ENCODE peak calls at places on chromosomes 5 and 9, in four cellular contexts. R is fibroblast of lung, E is astrocyte, Q is A673. I is an unnamed sample.
A peak's percentile ranks its signal among the peaks of the same experiment; 100 is the strongest.

GRCh38 chr5:151751091-151751490 is 7.3 kb downstream of the ATOX1 start:
- DNase-seq in E (no peak), R (no peak), Q (no peak), I (no peak)

GRCh38 chr5:181173420-181174342 is 26.3 kb downstream of the OR2V2 start:
- DNase-seq in Q (peak; percentile 56), E (peak; percentile 60), R (peak; percentile 80), I (peak; percentile 72)

GRCh38 chr9:76773051-76773450 is 8.8 kb downstream of the PCA3 start:
- DNase-seq in E (peak; percentile 61), R (peak; percentile 65), Q (peak; percentile 42), I (no peak)

GRCh38 chr9:136482046-136482792 is 621 bp downstream of the SEC16A start:
- DNase-seq in E (no peak), R (peak; percentile 31), Q (peak; percentile 32), I (peak; percentile 61)

GRCh38 chr5:41636605-41637004 is 126.2 kb upstream of the PLCXD3 start:
- DNase-seq in Q (peak; percentile 63), R (peak; percentile 7), E (no peak), I (no peak)

GRCh38 chr5:133783481-133783880 is 171.1 kb upstream of the FSTL4 start:
- DNase-seq in E (peak; percentile 8), R (peak; percentile 27), Q (no peak), I (no peak)

GRCh38 chr9:124270504-124271335 is 13.0 kb downstream of the NEK6 start:
- DNase-seq in R (no peak), E (no peak), Q (no peak), I (no peak)

GRCh38 chr9:123225995-123226394 is 42.4 kb downstream of the STRBP start:
- DNase-seq in Q (no peak), E (peak; percentile 49), R (peak; percentile 59), I (peak; percentile 66)

GRCh38 chr9:100583019-100583802 is 5.3 kb downstream of the CAVIN4 start:
- DNase-seq in E (no peak), Q (no peak), R (no peak), I (no peak)

GRCh38 chr9:109403116-109403515 is 82.3 kb upstream of the EPB41L4B start:
- DNase-seq in R (no peak), E (no peak), Q (no peak), I (no peak)

GRCh38 chr5:148186248-148187003 is 16.4 kb upstream of the SPINK6 start:
- DNase-seq in E (peak; percentile 81), Q (no peak), R (peak; percentile 83), I (peak; percentile 67)

GRCh38 chr5:134851307-134851923 is 5.6 kb downstream of the C5orf24 start:
- DNase-seq in E (peak; percentile 18), Q (peak; percentile 70), R (peak; percentile 35), I (peak; percentile 49)

GRCh38 chr5:147560982-147561381 is 51.1 kb upstream of the DPYSL3 start:
- DNase-seq in R (peak; percentile 32), E (peak; percentile 17), Q (peak; percentile 75), I (no peak)

GRCh38 chr5:67693956-67694564 is 497.5 kb upstream of the CD180 start:
- DNase-seq in R (peak; percentile 44), E (peak; percentile 31), Q (no peak), I (no peak)

GRCh38 chr9:110650261-110650660 is 18.3 kb upstream of the MUSK start:
- DNase-seq in R (peak; percentile 88), E (peak; percentile 84), Q (no peak), I (no peak)

GRCh38 chr9:107647611-107648010 is 158.0 kb upstream of the KLF4 start:
- DNase-seq in R (no peak), E (no peak), Q (no peak), I (no peak)

GRCh38 chr5:39177629-39177959 is 41.8 kb downstream of the FYB1 start:
- DNase-seq in R (no peak), E (no peak), Q (no peak), I (no peak)

GRCh38 chr5:135318924-135319323 is 80.1 kb downstream of the MACROH2A1 start:
- DNase-seq in R (no peak), Q (no peak), E (no peak), I (no peak)

GRCh38 chr5:127572930-127573329 is 55.5 kb downstream of the PRRC1 start:
- DNase-seq in R (no peak), Q (peak; percentile 18), E (no peak), I (no peak)

GRCh38 chr9:89185980-89186379 is 7.4 kb upstream of the SHC3 start:
- DNase-seq in Q (peak; percentile 41), R (peak; percentile 16), E (no peak), I (no peak)

GRCh38 chr9:89182369-89182768 is 3.8 kb upstream of the SHC3 start:
- DNase-seq in R (no peak), E (no peak), Q (no peak), I (no peak)

GRCh38 chr9:89179920-89180667 is 1.5 kb upstream of the SHC3 start:
- DNase-seq in R (peak; percentile 97), Q (peak; percentile 97), E (peak; percentile 95), I (peak; percentile 97)

GRCh38 chr9:89179535-89179919 is 909 bp upstream of the SHC3 start:
- DNase-seq in Q (peak; percentile 61), R (peak; percentile 70), E (peak; percentile 60), I (no peak)

GRCh38 chr9:89183146-89183545 is 4.5 kb upstream of the SHC3 start:
- DNase-seq in E (no peak), Q (no peak), R (no peak), I (no peak)
- TF ChIP-seq CTCF in E (no peak), Q (no peak), R (peak; percentile 1), I (no peak)

DNA sequence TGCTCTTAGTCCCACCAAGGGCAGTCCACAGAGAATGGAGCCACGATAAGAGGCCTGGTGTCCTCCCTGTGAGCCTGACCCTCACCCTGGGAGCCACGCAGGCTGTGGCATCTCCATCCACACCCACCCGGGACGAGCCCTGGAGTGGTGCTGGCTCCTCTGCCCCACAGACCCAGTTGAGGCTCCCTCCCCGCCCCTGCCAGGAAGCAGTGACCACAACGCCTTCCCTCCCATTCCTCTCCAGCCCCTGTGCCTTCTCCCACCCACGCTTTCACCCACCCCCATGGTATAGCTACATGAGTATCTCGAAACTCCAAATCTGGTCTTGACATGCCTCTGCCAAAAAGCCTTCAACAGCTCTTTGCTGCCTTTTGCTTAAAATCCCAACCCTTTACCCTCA is 57.9 kb downstream of the SEMA4D start:
- DNase-seq in Q (no peak), E (no peak), R (no peak), I (no peak)
- H3K27ac ChIP-seq in Q (no peak overlapping the region), E (no peak overlapping the region), R (no peak overlapping the region), I (no peak overlapping the region)

GRCh38 chr9:20624201-20625002 is 2.1 kb upstream of the MLLT3 start:
- DNase-seq in R (peak; percentile 72), Q (peak; percentile 82), E (peak; percentile 62), I (peak; percentile 72)

GRCh38 chr9:20622330-20623020 is at the start of gene MLLT3:
- DNase-seq in R (peak; percentile 93), Q (peak; percentile 95), E (peak; percentile 87), I (peak; percentile 98)

GRCh38 chr9:20623748-20624124 is 1.4 kb upstream of the MLLT3 start:
- DNase-seq in Q (no peak), E (no peak), R (peak; percentile 5), I (no peak)

GRCh38 chr9:20621553-20622329 is 558 bp downstream of the MLLT3 start:
- DNase-seq in R (peak; percentile 78), Q (peak; percentile 75), E (peak; percentile 75), I (peak; percentile 54)

DNA sequence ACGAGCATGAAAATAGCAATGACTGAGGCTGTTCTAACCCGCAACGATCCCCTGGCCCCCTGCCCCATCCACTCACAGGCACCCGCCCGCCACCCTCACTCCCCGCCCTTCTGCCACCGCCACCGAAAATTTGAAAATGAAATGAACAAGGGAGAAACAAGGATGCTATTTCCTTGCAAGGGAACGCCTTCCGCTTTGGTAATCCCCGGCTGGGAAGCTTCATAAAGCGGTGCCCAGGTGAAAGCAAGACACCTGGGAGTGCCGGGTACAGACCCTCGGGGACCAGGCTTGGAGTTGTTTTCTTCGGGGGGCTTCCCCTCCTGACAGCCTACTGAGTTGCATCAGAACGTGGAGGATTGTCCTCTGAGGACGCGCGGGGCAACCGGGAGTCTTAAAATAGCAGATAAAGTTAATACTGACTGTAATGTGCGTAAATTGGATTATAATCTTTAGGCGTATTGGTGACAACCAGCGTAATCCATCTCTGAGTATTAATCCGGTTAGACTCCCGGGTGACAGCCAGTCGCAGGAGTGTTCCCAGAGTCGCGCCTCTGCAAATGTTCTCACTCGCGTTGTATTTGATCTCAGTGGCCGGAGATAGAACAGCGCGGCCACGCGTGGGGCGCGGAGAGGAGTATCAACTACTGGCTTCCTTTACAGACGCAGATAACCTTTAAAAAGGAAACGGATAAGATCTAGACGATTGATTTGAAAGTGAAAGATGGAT is 885 bp upstream of the MLLT3 start:
- DNase-seq in R (peak; percentile 2), E (no peak), Q (peak; percentile 47), I (peak; percentile 34)
- TF ChIP-seq CTCF in R (no peak), E (no peak), Q (no peak), I (no peak)

DNA sequence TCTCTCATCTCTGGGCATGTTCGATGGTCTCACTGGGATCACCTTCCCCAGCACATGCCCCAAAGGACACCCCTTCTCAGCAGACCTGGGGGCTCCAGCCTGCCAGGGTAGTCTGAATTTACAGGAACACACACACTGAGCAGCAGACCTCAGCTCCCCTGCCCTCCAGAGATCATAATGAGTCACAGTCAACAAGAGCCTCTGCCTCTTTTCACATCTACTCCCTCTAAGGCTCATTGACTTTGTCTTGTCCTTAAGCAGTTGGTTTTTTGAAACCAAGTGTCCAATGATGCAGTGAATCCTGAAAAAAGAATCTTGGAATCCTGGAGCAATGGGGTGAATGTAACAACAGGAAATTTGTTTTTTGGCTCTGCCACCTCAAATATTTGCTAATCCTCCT is 20.8 kb downstream of the GABBR2 start:
- DNase-seq in R (no peak), E (no peak), Q (no peak), I (no peak)
- H3K27ac ChIP-seq in R (no peak overlapping the region), E (no peak overlapping the region), Q (no peak overlapping the region), I (no peak overlapping the region)

GRCh38 chr9:36190388-36191289 is at the start of gene CLTA:
- DNase-seq in E (peak; percentile 98), R (peak; percentile 99), Q (peak; percentile 99), I (peak; percentile 100)
- TF ChIP-seq CTCF in E (peak; percentile 55), R (peak; percentile 59), Q (peak; percentile 80), I (peak; percentile 82)

DNA sequence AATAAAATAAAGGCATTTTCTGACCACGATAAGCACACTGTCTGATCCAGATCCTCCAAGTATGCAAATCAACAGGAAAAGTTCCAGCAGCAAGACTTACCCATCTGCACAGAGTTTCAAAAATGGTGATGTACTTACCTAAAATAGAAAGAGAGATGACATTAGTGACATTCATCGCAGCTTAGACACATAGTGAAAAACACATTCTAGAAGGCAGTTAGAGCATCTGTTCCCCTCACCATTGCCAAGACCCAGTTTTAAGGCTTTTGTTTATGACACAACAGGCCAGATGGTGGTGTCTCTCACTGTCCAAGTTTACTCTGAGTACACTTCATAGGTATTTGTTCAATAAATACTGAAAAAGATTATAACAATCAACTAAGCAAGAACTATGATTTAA is 207.7 kb downstream of the PDE4D start:
- DNase-seq in R (peak; percentile 67), Q (no peak), E (peak; percentile 75), I (no peak)
- H3K27ac ChIP-seq in R (no peak overlapping the region), Q (no peak overlapping the region), E (no peak overlapping the region), I (no peak overlapping the region)